ENCODE peak calls at places on chromosomes 12 and 14, in seven cellular contexts. R is stimulated activated naive B cell treated with anti-CD40 and anti-IgM and Interleukin-4, amounts not matched to agents 10 μg/mL and 1 μg/mL and 100 μg/mL, for 72 hours; H is activated B cell treated with CpG ODN at 0.5 μM for 24 hours; O is CD4-positive, alpha-beta T cell; E is central memory CD8-positive, alpha-beta T cell; W is effector memory CD8-positive, alpha-beta T cell; K is HCT116. S is an unnamed sample.
A peak's percentile ranks its signal among the peaks of the same experiment; 100 is the strongest.

GRCh38 chr14:55841625-55842024 is 261.6 kb downstream of the KTN1 start:
- ATAC-seq in W (no peak), K (no peak), O (no peak), H (no peak), R (no peak), E (no peak), S (no peak)

GRCh38 chr12:104909761-104910160 is 48.3 kb downstream of the SLC41A2 start:
- ATAC-seq in O (no peak), W (no peak), K (no peak), H (no peak), E (no peak), R (no peak), S (no peak)

GRCh38 chr14:105536691-105537579 is 10.6 kb downstream of the TMEM121 start:
- ATAC-seq in W (no peak), K (no peak), H (no peak), E (no peak), O (no peak), R (no peak), S (no peak)

GRCh38 chr14:75283884-75284563 is 5.4 kb downstream of the FOS start:
- ATAC-seq in O (peak; percentile 9), R (no peak), H (no peak), W (peak; percentile 24), K (no peak), E (no peak), S (no peak)

GRCh38 chr12:45687081-45688015 is 42.2 kb upstream of the ARID2 start:
- ATAC-seq in W (no peak), R (no peak), K (no peak), O (no peak), H (no peak), E (no peak), S (no peak)

GRCh38 chr14:95651028-95651427 is 35.2 kb upstream of the TCL1B start:
- ATAC-seq in K (no peak), W (no peak), E (no peak), R (no peak), O (no peak), H (no peak), S (no peak)

GRCh38 chr14:53090853-53091252 is 62.3 kb downstream of the DDHD1 start:
- ATAC-seq in H (no peak), W (no peak), K (no peak), E (no peak), R (no peak), O (no peak), S (no peak)

GRCh38 chr12:46108721-46109120 is 118.3 kb upstream of the SCAF11 start:
- ATAC-seq in H (peak; percentile 87), E (no peak), R (peak; percentile 89), W (peak; percentile 26), O (no peak), K (no peak), S (peak; percentile 93)

GRCh38 chr12:6307521-6307920 is 3.0 kb upstream of the PLEKHG6 start:
- ATAC-seq in O (no peak), K (no peak), H (no peak), E (no peak), R (no peak), W (no peak), S (no peak)

GRCh38 chr12:15192721-15193120 is 28.5 kb downstream of the RERG start:
- ATAC-seq in O (no peak), K (no peak), W (no peak), R (no peak), E (no peak), H (no peak), S (no peak)

GRCh38 chr12:124741211-124741610 is 122.5 kb downstream of the SCARB1 start:
- ATAC-seq in O (no peak), K (no peak), R (no peak), W (no peak), E (no peak), H (no peak), S (no peak)

GRCh38 chr12:127773520-127773919 is 493.4 kb upstream of the TMEM132C start:
- ATAC-seq in W (no peak), H (no peak), R (no peak), O (no peak), E (no peak), K (no peak), S (no peak)

GRCh38 chr12:94872007-94872653 is 131.4 kb downstream of the NDUFA12 start:
- ATAC-seq in R (no peak), O (no peak), W (no peak), K (no peak), E (no peak), H (no peak), S (no peak)

GRCh38 chr12:6958609-6959375 is 7.6 kb downstream of the PTPN6 start:
- ATAC-seq in O (peak; percentile 60), K (no peak), E (peak; percentile 64), W (peak; percentile 60), H (peak; percentile 62), R (peak; percentile 71), S (peak; percentile 80)

S was measured in stimulated activated memory B cell treated with anti-CD40 and anti-IgM and Interleukin-4, amounts not matched to agents 10 μg/mL and 1 μg/mL and 100 μg/mL, for 72 hours.